ENCODE peak calls at places on chromosomes 1 and 21, in five cellular contexts. C is AG09319; K is CD4-positive, alpha-beta T cell; L is tibial artery; O is type B pancreatic cell. H is an unnamed sample.
A peak's percentile ranks its signal among the peaks of the same experiment; 100 is the strongest.

GRCh38 chr1:36703526-36704208 is 221.0 kb upstream of the CSF3R start:
- DNase-seq in C (no peak), K (peak; percentile 29), L (peak; percentile 72), O (peak; percentile 84), H (peak; percentile 91)

GRCh38 chr21:33155005-33155404 is 74.7 kb upstream of the IFNAR2 start:
- DNase-seq in K (no peak), C (no peak), O (no peak), L (no peak), H (no peak)

GRCh38 chr1:161731241-161731640 is 9.9 kb downstream of the FCRLB start:
- DNase-seq in L (no peak), C (no peak), K (no peak), O (no peak), H (no peak)

GRCh38 chr1:67645495-67646144 is 39.4 kb upstream of the GADD45A start:
- DNase-seq in O (no peak), C (no peak), L (peak; percentile 93), K (no peak), H (no peak)

GRCh38 chr1:32538887-32539583 is at the start of gene ZBTB8A:
- DNase-seq in L (peak; percentile 74), C (peak; percentile 20), O (peak; percentile 70), K (no peak), H (peak; percentile 48)

GRCh38 chr1:115196291-115196690 is 107.0 kb upstream of the TSPAN2 start:
- DNase-seq in O (no peak), L (no peak), K (no peak), C (no peak), H (no peak)

GRCh38 chr1:147824776-147825175 is 64.4 kb upstream of the GJA5 start:
- DNase-seq in K (no peak), C (no peak), O (no peak), L (no peak), H (no peak)

GRCh38 chr1:37765937-37766664 is 1.2 kb upstream of the EPHA10 start:
- DNase-seq in C (no peak), O (no peak), K (no peak), L (no peak), H (no peak)

GRCh38 chr1:233080286-233080685 is 129.9 kb downstream of the NTPCR start:
- DNase-seq in O (no peak), C (no peak), L (no peak), K (no peak), H (no peak)

GRCh38 chr1:28173980-28174297 is 2.6 kb downstream of the PTAFR start:
- DNase-seq in O (no peak), L (no peak), C (no peak), K (no peak), H (no peak)

GRCh38 chr1:151553659-151554058 is 13.6 kb downstream of the TUFT1 start:
- DNase-seq in O (no peak), C (no peak), L (no peak), K (no peak), H (no peak)

GRCh38 chr1:222798975-222799374 is 15.9 kb upstream of the DISP1 start:
- DNase-seq in K (no peak), L (no peak), O (no peak), C (no peak), H (no peak)

GRCh38 chr1:222798111-222798510 is 16.7 kb upstream of the DISP1 start:
- DNase-seq in C (no peak), L (no peak), K (no peak), O (no peak), H (no peak)

DNA sequence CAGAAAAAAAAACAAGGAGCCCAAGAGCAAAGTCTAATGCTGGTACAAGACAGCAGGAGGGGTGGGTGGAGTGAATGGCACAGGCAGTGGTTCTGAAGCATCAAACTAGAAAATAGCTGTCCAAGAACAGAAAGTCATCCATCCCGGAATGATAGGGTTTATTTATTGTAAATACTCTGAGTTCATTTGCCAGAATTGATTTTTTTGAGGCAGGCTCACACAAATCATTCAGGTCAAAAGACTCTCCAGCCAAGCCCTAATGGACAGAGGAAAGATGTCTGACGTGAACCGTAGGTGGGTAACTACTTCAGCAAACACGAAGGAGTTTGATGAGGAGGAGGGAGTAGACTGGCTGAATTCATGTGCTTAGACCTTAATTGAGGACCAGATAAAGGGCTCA is 13.8 kb upstream of the DISP1 start:
- DNase-seq in C (no peak), K (no peak), L (no peak), O (no peak), H (no peak)
- TF ChIP-seq CTCF in C (no peak), K (no peak), L (no peak), O (no peak), H (no peak)

DNA sequence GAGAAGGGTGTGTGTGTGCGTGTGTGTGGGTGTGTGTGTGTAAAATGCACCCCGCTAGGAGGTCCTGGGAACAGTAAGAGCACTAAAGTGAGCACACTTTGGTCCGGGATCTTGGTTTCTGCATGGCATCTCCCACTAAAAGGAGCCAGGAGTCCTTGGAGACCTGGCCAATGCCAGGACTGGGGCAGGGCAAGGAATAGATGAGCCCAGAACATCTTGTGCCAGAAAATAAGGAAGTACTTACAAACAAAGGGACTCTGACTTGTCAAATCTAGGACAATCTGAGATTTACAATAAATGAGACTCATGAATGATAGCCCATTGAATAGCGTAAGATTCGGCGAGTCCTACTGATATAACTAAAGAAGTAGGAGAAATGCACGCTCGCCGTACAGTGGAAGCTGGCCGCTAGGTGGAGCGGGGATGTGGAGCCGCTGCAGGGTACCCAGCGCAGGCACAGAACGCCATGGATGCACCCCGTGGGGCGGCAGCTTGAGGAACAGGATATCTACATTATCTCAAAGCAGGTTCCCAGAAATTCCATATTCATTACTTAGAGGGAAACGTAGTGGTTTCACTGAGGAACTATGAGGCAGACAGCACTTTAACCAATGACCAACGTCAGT is 7.1 kb downstream of the SLC37A1 start:
- DNase-seq in C (no peak), L (peak; percentile 40), K (no peak), O (no peak), H (peak; percentile 58)
- TF ChIP-seq CTCF in C (no peak), L (no peak), K (no peak), O (peak; percentile 66), H (peak; percentile 53)

DNA sequence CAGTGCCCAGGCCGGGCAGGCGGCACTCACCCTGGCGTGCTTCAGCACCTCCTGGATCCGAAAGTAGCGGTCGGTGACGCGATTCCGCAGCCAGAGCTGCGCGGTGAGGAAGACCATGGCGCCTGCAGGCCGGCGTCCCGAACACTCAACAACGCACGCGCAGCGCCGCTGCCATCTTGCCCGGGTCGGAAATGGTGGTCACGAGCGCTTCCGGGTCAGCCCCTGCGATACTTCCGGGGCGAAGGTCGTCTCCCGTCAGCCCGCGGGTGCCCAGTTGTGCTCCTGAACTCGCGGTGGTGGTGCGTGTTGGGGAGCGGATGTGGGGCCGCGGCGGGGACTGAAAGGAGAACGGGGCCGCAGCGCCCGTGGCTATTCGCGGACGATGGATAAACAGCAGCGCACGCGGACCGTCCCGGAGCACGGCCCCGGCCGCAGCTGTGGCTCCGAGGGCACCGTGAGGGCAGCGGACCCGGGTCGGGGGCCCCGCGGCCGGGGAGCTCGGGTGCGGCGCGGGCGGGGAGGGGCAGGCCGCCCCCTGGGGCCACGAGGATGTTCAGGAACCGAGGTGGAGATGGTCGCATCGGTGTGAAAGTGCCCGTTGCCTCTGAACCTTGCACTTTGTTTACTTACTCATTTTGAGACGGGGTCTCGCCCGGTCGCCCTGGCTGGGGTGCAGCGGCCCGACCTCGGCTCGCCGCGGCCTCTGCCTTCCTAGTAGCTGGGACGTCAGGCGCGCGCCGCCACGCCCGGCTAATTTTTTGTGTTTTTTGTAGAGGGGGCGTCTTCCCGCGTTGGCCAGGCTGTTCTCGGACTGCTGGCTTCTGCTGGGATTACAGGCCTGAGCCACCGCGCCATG is at the start of gene MRPL20:
- DNase-seq in K (peak; percentile 94), O (peak; percentile 94), L (peak; percentile 96), C (peak; percentile 58), H (peak; percentile 92)
- TF ChIP-seq CTCF in K (no peak), O (peak; percentile 37), L (no peak), C (no peak), H (no peak)

GRCh38 chr1:103953386-103953785 is 203.7 kb downstream of the AMY1C start:
- DNase-seq in C (no peak), K (no peak), L (no peak), O (no peak), H (no peak)
- TF ChIP-seq CTCF in C (no peak), K (no peak), L (no peak), O (no peak), H (no peak)

DNA sequence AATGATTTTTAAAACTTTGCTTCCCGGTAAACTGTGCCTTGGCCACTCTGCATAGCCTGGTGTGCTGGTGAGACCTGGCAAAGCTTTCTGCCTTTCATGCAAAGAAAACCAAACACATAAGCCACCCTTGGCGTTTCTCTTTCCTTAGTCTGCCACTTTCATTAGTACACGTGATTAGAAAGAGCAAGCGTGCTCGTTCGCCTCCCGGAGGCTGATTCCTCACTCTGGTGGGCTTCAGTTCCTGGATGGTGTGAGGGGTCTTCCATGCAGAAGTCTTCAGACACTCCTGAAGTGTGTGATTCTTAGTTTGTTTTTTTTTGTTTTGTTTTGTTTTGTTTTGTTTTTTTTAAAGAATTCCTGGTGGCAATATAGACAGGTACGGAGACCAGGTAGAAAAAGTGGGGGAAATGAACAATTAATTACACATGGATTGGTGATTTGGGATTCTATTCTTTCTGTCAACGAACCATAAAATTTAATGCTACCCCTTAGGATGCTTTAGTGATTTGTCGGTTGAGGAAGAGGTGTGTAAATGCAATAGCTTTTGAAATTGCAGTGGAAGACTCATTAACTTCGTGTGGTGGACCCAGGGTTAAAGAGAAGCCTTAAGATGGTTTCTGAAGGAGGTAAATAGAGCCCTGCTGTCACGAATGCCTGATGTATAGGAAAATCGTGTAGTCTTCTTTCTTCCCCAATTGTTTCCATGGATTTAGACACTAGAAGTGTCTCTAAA is 2.1 kb downstream of the GALNT2 start:
- DNase-seq in K (no peak), L (no peak), C (no peak), O (no peak), H (no peak)
- TF ChIP-seq CTCF in K (no peak), L (no peak), C (no peak), O (peak; percentile 24), H (no peak)

DNA sequence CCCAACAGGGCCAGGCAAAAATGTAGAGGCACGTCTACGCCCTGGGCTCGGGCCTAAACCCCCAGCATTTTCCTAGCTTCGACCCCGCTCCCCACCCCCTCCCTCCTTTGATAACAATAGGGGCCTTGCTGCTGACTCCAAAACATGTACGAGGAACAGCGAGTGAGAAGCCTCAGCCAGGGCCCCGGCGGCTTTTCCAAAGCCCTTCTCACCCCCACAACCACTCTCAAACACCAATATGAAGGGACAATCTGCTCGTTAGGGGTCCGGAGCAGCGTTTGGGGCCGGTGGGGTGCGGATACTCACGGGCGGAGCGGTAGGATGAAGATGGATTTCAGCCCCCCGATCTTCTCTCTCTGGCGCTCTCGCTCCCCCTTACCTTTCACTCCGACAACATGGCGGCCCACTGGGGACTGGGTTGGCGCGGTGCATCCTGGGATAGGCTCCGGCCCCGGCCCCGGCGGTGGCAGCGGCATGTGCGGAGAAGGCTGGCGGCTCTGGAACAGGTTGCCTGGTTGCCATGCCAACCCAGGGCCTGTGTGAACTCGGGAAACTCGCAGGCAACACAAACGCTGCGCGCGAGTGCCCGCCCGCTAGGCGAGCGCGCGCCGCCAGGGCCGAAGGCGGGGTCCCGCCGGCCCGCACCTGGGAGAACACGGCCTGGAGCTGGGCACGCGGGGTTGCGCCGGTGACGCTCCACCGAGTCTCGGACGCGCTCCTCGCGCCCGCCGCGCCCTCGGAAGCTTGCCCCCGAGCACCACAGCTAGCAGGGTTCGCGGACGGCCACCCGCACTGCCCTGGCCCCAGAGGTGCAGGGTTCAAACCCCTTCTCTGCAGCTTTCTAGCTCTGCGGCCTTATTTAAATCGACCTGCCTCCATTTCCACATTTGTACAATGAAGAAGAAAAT is at the start of gene PUM1:
- DNase-seq in O (peak; percentile 100), K (peak; percentile 98), C (peak; percentile 94), L (peak; percentile 98), H (peak; percentile 99)
- TF ChIP-seq CTCF in O (peak; percentile 56), K (no peak), C (no peak), L (peak; percentile 17), H (no peak)

H was measured in nephron progenitor cell.